ENCODE peak calls at places on chromosomes 12 and 14, in nine cellular contexts. P is fibroblast of the aortic adventitia; N is OCI-LY7; Z is NCI-H1092; M is DMS53; L is left colon; Y is effector memory CD8-positive, alpha-beta T cell; X is activated T-cell treated with anti-CD3 and anti-CD28 coated beads, Interleukin-2, amount 50 U/mL, for 72 hours; U is nucleus accumbens. I is an unnamed sample.

GRCh38 chr14:99271288-99271941 is 582 bp downstream of the BCL11B start:
- DNase-seq in Y (no peak), X (no peak), L (no peak), P (peak), N (no peak), U (no peak), Z (no peak), M (no peak), I (no peak)

GRCh38 chr14:99395904-99396530 is 84.6 kb downstream of the SETD3 start:
- DNase-seq in L (no peak), M (peak), U (no peak), Z (no peak), X (peak), N (no peak), P (no peak), Y (peak), I (peak)

GRCh38 chr12:9391751-9392240 is 183.6 kb upstream of the PZP start:
- DNase-seq in M (peak), L (no peak), Y (no peak), P (no peak), X (no peak), N (no peak), U (no peak), Z (no peak), I (peak)

GRCh38 chr12:122495258-122495657 is 5.5 kb downstream of the ZCCHC8 start:
- DNase-seq in P (no peak), X (no peak), N (no peak), L (no peak), Z (no peak), Y (no peak), U (no peak), M (no peak), I (no peak)

GRCh38 chr14:52789118-52789517 is 2.3 kb downstream of the GNPNAT1 start:
- DNase-seq in M (no peak), U (no peak), N (no peak), X (no peak), Z (no peak), L (no peak), Y (no peak), P (peak), I (no peak)

GRCh38 chr12:100199347-100200136 is 1.1 kb upstream of the ACTR6 start:
- DNase-seq in N (peak), X (peak), M (peak), U (no peak), P (peak), L (peak), Y (peak), Z (peak), I (peak)

GRCh38 chr12:104423273-104423672 is 33.5 kb upstream of the CHST11 start:
- DNase-seq in X (no peak), M (no peak), Y (no peak), U (no peak), N (no peak), P (no peak), Z (no peak), L (no peak), I (peak)

GRCh38 chr12:80412343-80412953 is 31.6 kb upstream of the PTPRQ start:
- DNase-seq in N (peak), M (peak), Y (no peak), X (no peak), L (no peak), U (no peak), P (peak), Z (peak), I (peak)

GRCh38 chr12:124821252-124822200 is 42.1 kb downstream of the SCARB1 start:
- DNase-seq in X (no peak), P (no peak), N (no peak), U (no peak), L (no peak), Z (no peak), Y (no peak), M (no peak), I (no peak)

GRCh38 chr14:36426836-36427235 is 93.2 kb downstream of the NKX2-1 start:
- DNase-seq in L (no peak), Z (peak), Y (no peak), P (no peak), U (no peak), M (no peak), N (no peak), X (no peak), I (no peak)

GRCh38 chr12:113452458-113452857 is 19.2 kb downstream of the LHX5 start:
- DNase-seq in X (no peak), Y (no peak), P (no peak), N (no peak), Z (no peak), L (no peak), U (no peak), M (no peak), I (no peak)

GRCh38 chr14:90758028-90758889 is 58.0 kb downstream of the TTC7B start:
- DNase-seq in U (peak), Z (peak), N (peak), X (peak), L (peak), Y (peak), M (peak), P (peak), I (peak)

GRCh38 chr14:21244546-21244945 is 24.7 kb downstream of the HNRNPC start:
- DNase-seq in L (no peak), P (no peak), X (no peak), M (no peak), N (no peak), U (no peak), Y (no peak), Z (no peak), I (peak)

I was measured in renal cortical epithelial cell.